ENCODE peak calls at places on chromosomes 16 and 17, in six cellular contexts. One of them, this sample, is unnamed.

GRCh38 chr16:48810803-48811453 is 200.9 kb upstream of the N4BP1 start:
- DNase-seq in AG04450: no peak
- DNase-seq in osteocyte: no peak
- DNase-seq in AG09309: no peak
- DNase-seq in astrocyte: no peak
- DNase-seq in dorsolateral prefrontal cortex: no peak
- DNase-seq in this sample: no peak

GRCh38 chr17:12789976-12790805 is 893 bp downstream of the ARHGAP44 start:
- DNase-seq in AG04450: no peak
- DNase-seq in osteocyte: no peak
- DNase-seq in AG09309: no peak
- DNase-seq in astrocyte: no peak
- DNase-seq in dorsolateral prefrontal cortex: no peak
- DNase-seq in this sample: no peak

GRCh38 chr17:50257574-50258224 is 16.6 kb upstream of the TMEM92 start:
- DNase-seq in AG04450: no peak
- DNase-seq in osteocyte: peak; percentile 86
- DNase-seq in AG09309: no peak
- DNase-seq in astrocyte: no peak
- DNase-seq in dorsolateral prefrontal cortex: peak; percentile 3
- DNase-seq in this sample: no peak

GRCh38 chr17:14299261-14300093 is 1.4 kb upstream of the HS3ST3B1 start:
- DNase-seq in AG04450: no peak
- DNase-seq in osteocyte: peak; percentile 87
- DNase-seq in AG09309: no peak
- DNase-seq in astrocyte: peak; percentile 60
- DNase-seq in dorsolateral prefrontal cortex: no peak
- DNase-seq in this sample: no peak

GRCh38 chr16:3665508-3665907 is 11.0 kb downstream of the DNASE1 start:
- DNase-seq in AG04450: no peak
- DNase-seq in osteocyte: no peak
- DNase-seq in AG09309: no peak
- DNase-seq in astrocyte: no peak
- DNase-seq in dorsolateral prefrontal cortex: no peak
- DNase-seq in this sample: no peak

GRCh38 chr16:3058173-3059030 is 7.0 kb upstream of the IL32 start:
- DNase-seq in AG04450: no peak
- DNase-seq in osteocyte: no peak
- DNase-seq in AG09309: no peak
- DNase-seq in astrocyte: no peak
- DNase-seq in dorsolateral prefrontal cortex: peak; percentile 47
- DNase-seq in this sample: no peak

GRCh38 chr17:27481327-27481726 is 25.1 kb downstream of the KSR1 start:
- DNase-seq in AG04450: no peak
- DNase-seq in osteocyte: no peak
- DNase-seq in AG09309: no peak
- DNase-seq in astrocyte: no peak
- DNase-seq in dorsolateral prefrontal cortex: no peak
- DNase-seq in this sample: no peak

GRCh38 chr16:29021471-29021870 is 36.6 kb downstream of the LAT start:
- DNase-seq in AG04450: no peak
- DNase-seq in osteocyte: no peak
- DNase-seq in AG09309: no peak
- DNase-seq in astrocyte: no peak
- DNase-seq in dorsolateral prefrontal cortex: no peak
- DNase-seq in this sample: no peak

GRCh38 chr17:62739666-62740065 is 68.4 kb downstream of the MARCHF10 start:
- DNase-seq in AG04450: no peak
- DNase-seq in osteocyte: no peak
- DNase-seq in AG09309: no peak
- DNase-seq in astrocyte: no peak
- DNase-seq in dorsolateral prefrontal cortex: no peak
- DNase-seq in this sample: no peak

GRCh38 chr17:33778505-33779398 is 476.3 kb upstream of the CCL2 start:
- DNase-seq in AG04450: peak; percentile 45
- DNase-seq in osteocyte: no peak
- DNase-seq in AG09309: peak; percentile 5
- DNase-seq in astrocyte: peak; percentile 35
- DNase-seq in dorsolateral prefrontal cortex: peak; percentile 45
- DNase-seq in this sample: no peak

GRCh38 chr17:66840061-66840460 is 5.1 kb downstream of the CACNG5 start:
- DNase-seq in AG04450: no peak
- DNase-seq in osteocyte: no peak
- DNase-seq in AG09309: no peak
- DNase-seq in astrocyte: no peak
- DNase-seq in dorsolateral prefrontal cortex: no peak
- DNase-seq in this sample: no peak

GRCh38 chr17:65459667-65460415 is 101.6 kb downstream of the AXIN2 start:
- DNase-seq in AG04450: no peak
- DNase-seq in osteocyte: no peak
- DNase-seq in AG09309: no peak
- DNase-seq in astrocyte: no peak
- DNase-seq in dorsolateral prefrontal cortex: no peak
- DNase-seq in this sample: no peak

GRCh38 chr16:67423634-67424575 is 7.0 kb upstream of the HSD11B2 start:
- DNase-seq in AG04450: no peak
- DNase-seq in osteocyte: no peak
- DNase-seq in AG09309: no peak
- DNase-seq in astrocyte: no peak
- DNase-seq in dorsolateral prefrontal cortex: no peak
- DNase-seq in this sample: no peak

GRCh38 chr17:69447726-69448125 is 33.2 kb downstream of the MAP2K6 start:
- DNase-seq in AG04450: no peak
- DNase-seq in osteocyte: no peak
- DNase-seq in AG09309: no peak
- DNase-seq in astrocyte: no peak
- DNase-seq in dorsolateral prefrontal cortex: no peak
- DNase-seq in this sample: peak; percentile 60

GRCh38 chr17:17781591-17782424 is 55.0 kb downstream of the SREBF1 start:
- DNase-seq in AG04450: no peak
- DNase-seq in osteocyte: no peak
- DNase-seq in AG09309: no peak
- DNase-seq in astrocyte: peak; percentile 50
- DNase-seq in dorsolateral prefrontal cortex: peak; percentile 88
- DNase-seq in this sample: peak; percentile 76

GRCh38 chr17:44197980-44198720 is 1.5 kb downstream of the ATXN7L3 start:
- DNase-seq in AG04450: no peak
- DNase-seq in osteocyte: no peak
- DNase-seq in AG09309: no peak
- DNase-seq in astrocyte: no peak
- DNase-seq in dorsolateral prefrontal cortex: no peak
- DNase-seq in this sample: peak; percentile 68

GRCh38 chr16:4454618-4455017 is 19.8 kb downstream of the NMRAL1 start:
- DNase-seq in AG04450: no peak
- DNase-seq in osteocyte: no peak
- DNase-seq in AG09309: no peak
- DNase-seq in astrocyte: no peak
- DNase-seq in dorsolateral prefrontal cortex: no peak
- DNase-seq in this sample: no peak

GRCh38 chr17:15247891-15248529 is 17.1 kb downstream of the PMP22 start:
- DNase-seq in AG04450: no peak
- DNase-seq in osteocyte: peak; percentile 34
- DNase-seq in AG09309: no peak
- DNase-seq in astrocyte: peak; percentile 4
- DNase-seq in dorsolateral prefrontal cortex: no peak
- DNase-seq in this sample: peak; percentile 42

GRCh38 chr16:79768594-79768993 is 168.1 kb upstream of the MAF start:
- DNase-seq in AG04450: no peak
- DNase-seq in osteocyte: no peak
- DNase-seq in AG09309: no peak
- DNase-seq in astrocyte: no peak
- DNase-seq in dorsolateral prefrontal cortex: peak; percentile 37
- DNase-seq in this sample: no peak

GRCh38 chr16:63776437-63776836 is 1345.4 kb downstream of the CDH11 start:
- DNase-seq in AG04450: no peak
- DNase-seq in osteocyte: no peak
- DNase-seq in AG09309: no peak
- DNase-seq in astrocyte: no peak
- DNase-seq in dorsolateral prefrontal cortex: no peak
- DNase-seq in this sample: no peak

GRCh38 chr17:72222571-72222970 is 101.8 kb downstream of the SOX9 start:
- DNase-seq in AG04450: no peak
- DNase-seq in osteocyte: no peak
- DNase-seq in AG09309: no peak
- DNase-seq in astrocyte: no peak
- DNase-seq in dorsolateral prefrontal cortex: no peak
- DNase-seq in this sample: no peak

GRCh38 chr16:12229759-12230594 is 253.4 kb downstream of the SNX29 start:
- DNase-seq in AG04450: peak; percentile 21
- DNase-seq in osteocyte: no peak
- DNase-seq in AG09309: peak; percentile 28
- DNase-seq in astrocyte: peak; percentile 20
- DNase-seq in dorsolateral prefrontal cortex: no peak
- DNase-seq in this sample: no peak

GRCh38 chr17:4006745-4007211 is 42.5 kb upstream of the ATP2A3 start:
- DNase-seq in AG04450: no peak
- DNase-seq in osteocyte: peak; percentile 74
- DNase-seq in AG09309: no peak
- DNase-seq in astrocyte: no peak
- DNase-seq in dorsolateral prefrontal cortex: no peak
- DNase-seq in this sample: no peak

GRCh38 chr17:54891176-54891821 is 9.4 kb upstream of the TOM1L1 start:
- DNase-seq in AG04450: peak; percentile 57
- DNase-seq in osteocyte: no peak
- DNase-seq in AG09309: peak; percentile 23
- DNase-seq in astrocyte: peak; percentile 53
- DNase-seq in dorsolateral prefrontal cortex: no peak
- DNase-seq in this sample: no peak
- TF ChIP-seq CTCF in AG04450: peak; percentile 56
- TF ChIP-seq CTCF in osteocyte: peak; percentile 63
- TF ChIP-seq CTCF in AG09309: peak; percentile 39
- TF ChIP-seq CTCF in astrocyte: peak; percentile 40
- TF ChIP-seq CTCF in dorsolateral prefrontal cortex: peak; percentile 30
- TF ChIP-seq CTCF in this sample: no peak

GRCh38 chr17:38604479-38605229 is 1.1 kb downstream of the SRCIN1 start:
- DNase-seq in AG04450: no peak
- DNase-seq in osteocyte: no peak
- DNase-seq in AG09309: no peak
- DNase-seq in astrocyte: no peak
- DNase-seq in dorsolateral prefrontal cortex: peak; percentile 67
- DNase-seq in this sample: no peak
- TF ChIP-seq CTCF in AG04450: no peak
- TF ChIP-seq CTCF in osteocyte: no peak
- TF ChIP-seq CTCF in AG09309: no peak
- TF ChIP-seq CTCF in astrocyte: no peak
- TF ChIP-seq CTCF in dorsolateral prefrontal cortex: no peak
- TF ChIP-seq CTCF in this sample: no peak

GRCh38 chr17:39404542-39405378 is 3.3 kb upstream of the FBXL20 start:
- DNase-seq in AG04450: peak; percentile 53
- DNase-seq in osteocyte: no peak
- DNase-seq in AG09309: peak; percentile 60
- DNase-seq in astrocyte: peak; percentile 83
- DNase-seq in dorsolateral prefrontal cortex: no peak
- DNase-seq in this sample: no peak
- TF ChIP-seq CTCF in AG04450: peak; percentile 6
- TF ChIP-seq CTCF in osteocyte: no peak
- TF ChIP-seq CTCF in AG09309: no peak
- TF ChIP-seq CTCF in astrocyte: no peak
- TF ChIP-seq CTCF in dorsolateral prefrontal cortex: no peak
- TF ChIP-seq CTCF in this sample: no peak

GRCh38 chr17:80852476-80853015 is 139.1 kb upstream of the CHMP6 start:
- DNase-seq in AG04450: no peak
- DNase-seq in osteocyte: no peak
- DNase-seq in AG09309: no peak
- DNase-seq in astrocyte: no peak
- DNase-seq in dorsolateral prefrontal cortex: no peak
- DNase-seq in this sample: no peak
- TF ChIP-seq CTCF in AG04450: no peak
- TF ChIP-seq CTCF in osteocyte: no peak
- TF ChIP-seq CTCF in AG09309: no peak
- TF ChIP-seq CTCF in astrocyte: no peak
- TF ChIP-seq CTCF in dorsolateral prefrontal cortex: no peak
- TF ChIP-seq CTCF in this sample: no peak

DNA sequence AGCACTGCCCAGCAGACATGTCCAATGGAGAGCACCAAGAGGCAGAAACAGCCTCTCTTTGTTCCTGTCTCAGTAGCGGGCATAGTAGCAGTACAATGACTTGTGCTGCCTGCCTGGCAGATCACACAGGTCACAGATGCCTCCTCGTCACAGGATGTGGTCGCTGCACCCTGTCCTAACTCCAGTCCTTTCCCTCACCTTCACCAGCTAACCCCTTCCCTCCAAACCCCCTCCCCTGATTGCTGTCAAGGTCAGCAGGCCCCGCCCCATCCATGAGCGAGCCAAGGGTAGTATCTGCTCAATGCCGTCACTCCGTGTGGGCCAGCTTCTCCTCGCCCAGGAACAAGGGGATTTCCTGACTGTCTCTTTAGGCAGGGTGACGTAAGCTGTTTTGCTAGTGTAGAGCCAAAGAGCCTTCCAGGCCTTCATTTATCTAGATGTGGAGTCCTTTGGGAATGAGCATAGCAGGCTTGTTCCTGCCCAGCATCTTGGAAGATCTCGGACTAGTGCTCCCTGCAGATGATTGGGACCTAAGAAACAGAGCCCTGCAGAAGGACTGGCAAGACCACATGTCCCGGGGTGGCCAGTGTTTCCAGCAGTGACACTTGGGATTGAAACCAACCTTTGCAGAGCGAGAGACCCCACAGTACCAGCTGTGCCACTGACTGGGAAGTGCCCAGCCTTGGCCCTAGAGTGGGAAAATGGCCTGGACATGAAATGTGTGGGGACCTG is 75.9 kb upstream of the TNRC6C start:
- DNase-seq in AG04450: no peak
- DNase-seq in osteocyte: no peak
- DNase-seq in AG09309: no peak
- DNase-seq in astrocyte: peak; percentile 88
- DNase-seq in dorsolateral prefrontal cortex: no peak
- DNase-seq in this sample: peak; percentile 88
- TF ChIP-seq CTCF in AG04450: no peak
- TF ChIP-seq CTCF in osteocyte: no peak
- TF ChIP-seq CTCF in AG09309: no peak
- TF ChIP-seq CTCF in astrocyte: no peak
- TF ChIP-seq CTCF in dorsolateral prefrontal cortex: no peak
- TF ChIP-seq CTCF in this sample: no peak

GRCh38 chr16:27779719-27780161 is 229.8 kb downstream of the KATNIP start:
- DNase-seq in AG04450: no peak
- DNase-seq in osteocyte: no peak
- DNase-seq in AG09309: peak; percentile 10
- DNase-seq in astrocyte: peak; percentile 47
- DNase-seq in dorsolateral prefrontal cortex: peak; percentile 56
- DNase-seq in this sample: no peak
- TF ChIP-seq CTCF in AG04450: peak; percentile 75
- TF ChIP-seq CTCF in osteocyte: peak; percentile 37
- TF ChIP-seq CTCF in AG09309: peak; percentile 79
- TF ChIP-seq CTCF in astrocyte: peak; percentile 59
- TF ChIP-seq CTCF in dorsolateral prefrontal cortex: peak; percentile 41
- TF ChIP-seq CTCF in this sample: no peak

GRCh38 chr16:30853758-30854157 is 40.1 kb downstream of the BCL7C start:
- DNase-seq in AG04450: no peak
- DNase-seq in osteocyte: no peak
- DNase-seq in AG09309: no peak
- DNase-seq in astrocyte: no peak
- DNase-seq in dorsolateral prefrontal cortex: no peak
- DNase-seq in this sample: no peak
- TF ChIP-seq CTCF in AG04450: no peak
- TF ChIP-seq CTCF in osteocyte: no peak
- TF ChIP-seq CTCF in AG09309: no peak
- TF ChIP-seq CTCF in astrocyte: no peak
- TF ChIP-seq CTCF in dorsolateral prefrontal cortex: no peak
- TF ChIP-seq CTCF in this sample: no peak